ENCODE peak calls at places on chromosome 11, in nine cellular contexts. Q is GM23248, E is hepatocyte, A is SK-N-SH, D is OCI-LY7, F is MM.1S, U is GM23338, K is neural progenitor cell, S is HCT116. W is an unnamed sample.
A peak's percentile ranks its signal among the peaks of the same experiment; 100 is the strongest.

GRCh38 chr11:122843281-122844150 is 5.2 kb downstream of the CRTAM start:
- DNase-seq in K (no peak), F (no peak), D (no peak), A (no peak), U (no peak), E (peak; percentile 50), S (no peak), Q (no peak), W (no peak)

GRCh38 chr11:110948112-110948511 is 235.9 kb upstream of the ARHGAP20 start:
- DNase-seq in D (no peak), F (no peak), A (no peak), U (no peak), K (no peak), S (no peak), E (no peak), Q (peak; percentile 62), W (no peak)

GRCh38 chr11:95154514-95154913 is 64.9 kb downstream of the ENDOD1 start:
- DNase-seq in U (peak; percentile 84), Q (peak; percentile 80), F (peak; percentile 64), S (peak; percentile 41), D (peak; percentile 78), E (peak; percentile 71), A (peak; percentile 68), K (peak; percentile 80), W (peak; percentile 69)

GRCh38 chr11:128624269-128625170 is 37.2 kb upstream of the ETS1 start:
- DNase-seq in F (peak; percentile 71), U (no peak), E (no peak), A (no peak), K (no peak), D (peak; percentile 90), S (no peak), Q (no peak), W (no peak)

GRCh38 chr11:66119348-66120133 is 49.5 kb downstream of the PACS1 start:
- DNase-seq in U (peak; percentile 46), A (peak; percentile 61), D (no peak), K (peak; percentile 52), S (peak; percentile 55), F (no peak), E (peak; percentile 66), Q (peak; percentile 80), W (peak; percentile 87)

GRCh38 chr11:47342036-47342803 is 10.3 kb downstream of the MYBPC3 start:
- DNase-seq in E (no peak), A (no peak), K (no peak), U (no peak), Q (no peak), D (no peak), F (no peak), S (no peak), W (no peak)

GRCh38 chr11:47233989-47234668 is 14.5 kb downstream of the ACP2 start:
- DNase-seq in F (no peak), A (peak; percentile 31), Q (peak; percentile 93), S (no peak), U (peak; percentile 68), K (peak; percentile 59), D (peak; percentile 41), E (peak; percentile 51), W (peak; percentile 87)

GRCh38 chr11:65417221-65417701 is 5.3 kb upstream of the NEAT1 start:
- DNase-seq in Q (peak; percentile 30), A (no peak), S (no peak), D (peak; percentile 63), F (no peak), U (no peak), E (no peak), K (no peak), W (no peak)

GRCh38 chr11:44223261-44223660 is 86.7 kb downstream of the ALX4 start:
- DNase-seq in A (no peak), D (no peak), S (no peak), E (no peak), Q (peak; percentile 83), K (no peak), F (no peak), U (no peak), W (peak; percentile 27)

GRCh38 chr11:16987205-16987568 is 27.0 kb downstream of the PLEKHA7 start:
- DNase-seq in A (no peak), S (no peak), D (no peak), F (no peak), Q (no peak), K (no peak), U (peak; percentile 87), E (peak; percentile 68), W (no peak)

GRCh38 chr11:61151545-61152252 is 9.5 kb downstream of the VPS37C start:
- DNase-seq in U (no peak), S (no peak), F (no peak), Q (no peak), K (no peak), E (no peak), D (no peak), A (no peak), W (no peak)

GRCh38 chr11:109140426-109140825 is 281.6 kb upstream of the C11orf87 start:
- DNase-seq in E (no peak), Q (no peak), A (no peak), S (no peak), F (peak; percentile 44), K (no peak), U (no peak), D (no peak), W (no peak)

GRCh38 chr11:68782711-68783110 is 31.4 kb upstream of the TESMIN start:
- DNase-seq in E (no peak), F (no peak), Q (no peak), K (no peak), D (no peak), S (no peak), A (no peak), U (no peak), W (no peak)

GRCh38 chr11:72354356-72355115 is 79.8 kb downstream of the CLPB start:
- DNase-seq in D (no peak), K (no peak), E (peak; percentile 27), Q (peak; percentile 44), A (no peak), U (peak; percentile 15), S (no peak), F (no peak), W (peak; percentile 30)

GRCh38 chr11:113106507-113106906 is 145.3 kb downstream of the NCAM1 start:
- DNase-seq in K (no peak), E (no peak), Q (peak; percentile 23), A (no peak), S (no peak), D (no peak), U (no peak), F (no peak), W (no peak)

GRCh38 chr11:24060125-24060524 is 436.7 kb upstream of the LUZP2 start:
- DNase-seq in U (no peak), A (no peak), K (no peak), D (no peak), F (no peak), S (no peak), E (no peak), Q (no peak), W (no peak)

GRCh38 chr11:80031014-80031565 is 590.3 kb upstream of the TENM4 start:
- DNase-seq in E (no peak), F (peak; percentile 30), S (no peak), Q (no peak), A (no peak), U (no peak), D (no peak), K (no peak), W (no peak)

GRCh38 chr11:120184946-120185677 is 25.7 kb upstream of the OAF start:
- DNase-seq in Q (peak; percentile 80), U (no peak), E (peak; percentile 85), S (no peak), A (peak; percentile 68), F (no peak), K (no peak), D (no peak), W (no peak)

DNA sequence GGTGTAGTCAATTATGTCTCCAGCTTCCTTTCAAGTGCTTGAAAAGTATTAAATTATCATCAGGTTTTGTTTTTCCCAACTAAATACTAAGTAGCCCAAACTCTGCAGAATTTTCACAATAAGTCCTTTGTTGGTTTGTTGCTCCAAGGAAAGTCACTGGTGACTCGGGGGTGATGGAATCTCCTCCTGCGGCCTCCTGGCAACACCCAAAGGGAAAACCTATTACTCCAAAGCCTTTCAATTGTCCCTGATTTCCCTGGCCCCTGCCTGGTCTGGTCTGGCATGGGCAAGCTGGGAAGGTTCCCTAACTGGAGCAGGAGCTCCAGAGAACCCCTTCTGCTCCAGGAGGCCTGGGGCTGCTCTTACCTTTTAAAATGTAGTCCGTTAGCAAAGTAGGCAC is 47.9 kb downstream of the FEZ1 start:
- DNase-seq in A (no peak), U (no peak), D (no peak), S (peak; percentile 24), F (no peak), E (no peak), Q (peak; percentile 85), K (no peak), W (peak; percentile 64)
- TF ChIP-seq EZH2phosphoT487 in A (no peak), U (no peak), D (no peak), S (no peak), F (no peak), E (no peak), Q (no peak), K (no peak), W (no peak)

GRCh38 chr11:86476109-86476861 is 101.6 kb downstream of the CCDC81 start:
- DNase-seq in E (peak; percentile 61), U (no peak), F (no peak), A (no peak), Q (no peak), K (no peak), D (no peak), S (no peak), W (no peak)
- TF ChIP-seq EZH2phosphoT487 in E (no peak), U (no peak), F (no peak), A (no peak), Q (no peak), K (no peak), D (no peak), S (no peak), W (no peak)

DNA sequence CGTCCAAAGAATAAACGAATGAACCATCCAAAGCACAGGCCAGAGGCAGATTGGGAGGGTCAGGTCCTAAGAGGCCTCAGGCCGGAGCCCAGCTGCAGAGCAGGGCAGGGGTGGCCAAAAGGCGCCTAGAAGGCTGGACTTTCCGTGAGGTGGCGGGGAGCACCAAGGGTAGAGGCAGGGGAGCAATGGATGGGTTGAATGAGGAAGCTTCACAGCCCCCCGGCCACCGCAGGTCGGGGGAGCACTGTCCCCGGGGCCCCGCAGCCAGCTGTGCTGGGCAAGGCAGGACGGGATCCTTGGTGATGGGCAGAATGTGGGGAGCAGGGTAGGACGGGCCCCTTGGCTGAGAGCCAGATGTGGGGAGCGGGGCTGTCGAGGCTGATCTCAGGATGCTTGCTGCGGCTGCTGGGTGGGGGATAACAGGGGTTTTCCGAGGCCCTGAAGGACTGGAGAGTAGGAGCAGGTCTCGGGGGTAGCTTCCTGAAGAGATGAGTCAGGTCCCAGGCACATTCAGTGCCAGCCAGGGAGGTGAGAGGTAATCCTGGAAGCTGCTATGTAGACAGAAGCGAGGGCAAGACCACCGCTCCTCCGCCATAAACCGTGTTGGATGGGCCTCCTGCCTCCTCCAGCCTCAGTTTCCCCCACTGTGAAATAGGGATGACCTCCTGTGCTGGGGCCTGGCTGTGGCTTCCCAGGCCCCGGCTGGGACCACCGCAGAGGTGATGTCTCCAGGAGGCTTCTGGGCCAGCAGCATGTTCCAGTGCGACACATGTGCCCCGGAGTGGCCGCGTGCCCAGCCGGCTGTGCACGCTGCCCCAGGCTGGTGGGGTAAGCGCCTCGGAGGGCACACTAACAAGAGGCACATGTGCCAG is 34.6 kb upstream of the KCNQ1OT1 start:
- DNase-seq in U (no peak), S (no peak), E (no peak), K (no peak), Q (no peak), F (no peak), D (no peak), A (no peak), W (peak; percentile 39)
- TF ChIP-seq EZH2phosphoT487 in U (no peak), S (no peak), E (no peak), K (no peak), Q (no peak), F (no peak), D (no peak), A (no peak), W (no peak)

GRCh38 chr11:67644042-67644441 is 4.5 kb upstream of the TBX10 start:
- DNase-seq in K (peak; percentile 55), A (no peak), S (peak; percentile 16), Q (peak; percentile 20), E (peak; percentile 22), D (peak; percentile 71), F (no peak), U (peak; percentile 79), W (peak; percentile 39)
- TF ChIP-seq EZH2phosphoT487 in K (no peak), A (no peak), S (no peak), Q (no peak), E (no peak), D (no peak), F (no peak), U (no peak), W (no peak)